ENCODE peak calls at places on chromosome 20, in five cellular contexts. M is neural crest cell, S is fibroblast of pulmonary artery, A is amniotic stem cell, L is GM04504. P is an unnamed sample.

GRCh38 chr20:2224246-2224645 is 71.6 kb upstream of the TGM3 start:
- DNase-seq in M (no peak), S (no peak), A (no peak), L (no peak), P (no peak)

GRCh38 chr20:57756921-57757320 is 47.1 kb upstream of the PMEPA1 start:
- DNase-seq in M (no peak), S (no peak), A (no peak), L (no peak), P (no peak)

GRCh38 chr20:34622821-34623451 is 54.0 kb downstream of the PIGU start:
- DNase-seq in M (no peak), S (peak; percentile 17), A (no peak), L (no peak), P (no peak)

GRCh38 chr20:38049800-38050199 is 16.3 kb downstream of the RPRD1B start:
- DNase-seq in M (no peak), S (peak; percentile 64), A (no peak), L (no peak), P (no peak)

GRCh38 chr20:17873410-17874270 is 95.0 kb downstream of the SNX5 start:
- DNase-seq in M (no peak), S (peak; percentile 93), A (peak; percentile 80), L (peak; percentile 96), P (no peak)

GRCh38 chr20:51417745-51418529 is 124.6 kb downstream of the NFATC2 start:
- DNase-seq in M (no peak), S (no peak), A (no peak), L (no peak), P (no peak)

GRCh38 chr20:4781211-4781610 is 59.5 kb downstream of the PRND start:
- DNase-seq in M (no peak), S (no peak), A (no peak), L (no peak), P (no peak)

GRCh38 chr20:56995635-56996075 is 270.8 kb downstream of the BMP7 start:
- DNase-seq in M (peak; percentile 47), S (peak; percentile 3), A (no peak), L (no peak), P (no peak)

GRCh38 chr20:22586645-22587310 is 2.4 kb upstream of the FOXA2 start:
- DNase-seq in M (no peak), S (no peak), A (no peak), L (no peak), P (no peak)

GRCh38 chr20:33674294-33675126 is at the start of gene NECAB3:
- DNase-seq in M (peak; percentile 81), S (peak; percentile 67), A (peak; percentile 30), L (no peak), P (peak; percentile 61)

GRCh38 chr20:47330071-47330470 is 26.4 kb downstream of the ZMYND8 start:
- DNase-seq in M (no peak), S (no peak), A (no peak), L (no peak), P (no peak)

GRCh38 chr20:22821826-22822225 is 213.3 kb upstream of the SSTR4 start:
- DNase-seq in M (no peak), S (no peak), A (no peak), L (no peak), P (no peak)

GRCh38 chr20:36895036-36895435 is 19.1 kb downstream of the TLDC2 start:
- DNase-seq in M (no peak), S (no peak), A (no peak), L (no peak), P (no peak)

P was measured in stimulated activated naive B cell treated with anti-CD40 and anti-IgM and Interleukin-4, amounts not matched to agents 10 μg/mL and 1 μg/mL and 100 μg/mL, for 72 hours.